ENCODE peak calls at places on chromosomes 11 and 22, in four cellular contexts. One of them, this sample, is unnamed.

GRCh38 chr22:44430716-44431115 is 67.3 kb downstream of the RTL6 start:
- DNase-seq in IMR-90: no peak
- DNase-seq in WTC11: no peak
- DNase-seq in A549: no peak
- DNase-seq in this sample: no peak

GRCh38 chr11:12287374-12288211 is 89.8 kb upstream of the PARVA start:
- DNase-seq in IMR-90: peak
- DNase-seq in WTC11: peak
- DNase-seq in A549: peak
- DNase-seq in this sample: peak

GRCh38 chr22:21967693-21968271 is 14.8 kb downstream of the TOP3B start:
- DNase-seq in IMR-90: no peak
- DNase-seq in WTC11: no peak
- DNase-seq in A549: no peak
- DNase-seq in this sample: no peak

GRCh38 chr11:90133560-90134145 is 810 bp upstream of the NAALAD2 start:
- DNase-seq in IMR-90: no peak
- DNase-seq in WTC11: no peak
- DNase-seq in A549: no peak
- DNase-seq in this sample: peak

GRCh38 chr11:44257338-44258189 is 52.4 kb downstream of the ALX4 start:
- DNase-seq in IMR-90: no peak
- DNase-seq in WTC11: no peak
- DNase-seq in A549: no peak
- DNase-seq in this sample: no peak

GRCh38 chr11:28104425-28104824 is 3.5 kb downstream of the KIF18A start:
- DNase-seq in IMR-90: no peak
- DNase-seq in WTC11: no peak
- DNase-seq in A549: no peak
- DNase-seq in this sample: no peak

GRCh38 chr11:114081641-114082414 is 22.3 kb downstream of the ZBTB16 start:
- DNase-seq in IMR-90: no peak
- DNase-seq in WTC11: no peak
- DNase-seq in A549: no peak
- DNase-seq in this sample: no peak

GRCh38 chr11:21921151-21921550 is 271.7 kb upstream of the ANO5 start:
- DNase-seq in IMR-90: no peak
- DNase-seq in WTC11: no peak
- DNase-seq in A549: no peak
- DNase-seq in this sample: no peak

GRCh38 chr22:19990609-19991394 is 25.8 kb downstream of the ARVCF start:
- DNase-seq in IMR-90: no peak
- DNase-seq in WTC11: no peak
- DNase-seq in A549: no peak
- DNase-seq in this sample: no peak

GRCh38 chr11:3375552-3375951 is 3.4 kb downstream of the ZNF195 start:
- DNase-seq in IMR-90: no peak
- DNase-seq in WTC11: no peak
- DNase-seq in A549: no peak
- DNase-seq in this sample: no peak

GRCh38 chr11:57306156-57306876 is 18.4 kb downstream of the TNKS1BP1 start:
- DNase-seq in IMR-90: peak
- DNase-seq in WTC11: no peak
- DNase-seq in A549: no peak
- DNase-seq in this sample: peak

GRCh38 chr11:26976389-26976788 is 17.5 kb upstream of the FIBIN start:
- DNase-seq in IMR-90: peak
- DNase-seq in WTC11: no peak
- DNase-seq in A549: no peak
- DNase-seq in this sample: no peak

GRCh38 chr22:36773935-36774334 is 2.0 kb downstream of the IFT27 start:
- DNase-seq in IMR-90: peak
- DNase-seq in WTC11: no peak
- DNase-seq in A549: peak
- DNase-seq in this sample: no peak
- TF ChIP-seq USF2 in IMR-90: no peak
- TF ChIP-seq USF2 in WTC11: no peak
- TF ChIP-seq USF2 in A549: no peak
- TF ChIP-seq USF2 in this sample: no peak

GRCh38 chr11:69048718-69049489 is at the start of gene TPCN2:
- DNase-seq in IMR-90: peak
- DNase-seq in WTC11: peak
- DNase-seq in A549: peak
- DNase-seq in this sample: peak

GRCh38 chr11:69051381-69052342 is 2.9 kb downstream of the TPCN2 start:
- DNase-seq in IMR-90: no peak
- DNase-seq in WTC11: no peak
- DNase-seq in A549: no peak
- DNase-seq in this sample: no peak

GRCh38 chr11:69049490-69049867 is 747 bp downstream of the TPCN2 start:
- DNase-seq in IMR-90: no peak
- DNase-seq in WTC11: no peak
- DNase-seq in A549: peak
- DNase-seq in this sample: no peak

GRCh38 chr11:69052343-69053168 is 3.8 kb downstream of the TPCN2 start:
- DNase-seq in IMR-90: no peak
- DNase-seq in WTC11: no peak
- DNase-seq in A549: no peak
- DNase-seq in this sample: no peak

DNA sequence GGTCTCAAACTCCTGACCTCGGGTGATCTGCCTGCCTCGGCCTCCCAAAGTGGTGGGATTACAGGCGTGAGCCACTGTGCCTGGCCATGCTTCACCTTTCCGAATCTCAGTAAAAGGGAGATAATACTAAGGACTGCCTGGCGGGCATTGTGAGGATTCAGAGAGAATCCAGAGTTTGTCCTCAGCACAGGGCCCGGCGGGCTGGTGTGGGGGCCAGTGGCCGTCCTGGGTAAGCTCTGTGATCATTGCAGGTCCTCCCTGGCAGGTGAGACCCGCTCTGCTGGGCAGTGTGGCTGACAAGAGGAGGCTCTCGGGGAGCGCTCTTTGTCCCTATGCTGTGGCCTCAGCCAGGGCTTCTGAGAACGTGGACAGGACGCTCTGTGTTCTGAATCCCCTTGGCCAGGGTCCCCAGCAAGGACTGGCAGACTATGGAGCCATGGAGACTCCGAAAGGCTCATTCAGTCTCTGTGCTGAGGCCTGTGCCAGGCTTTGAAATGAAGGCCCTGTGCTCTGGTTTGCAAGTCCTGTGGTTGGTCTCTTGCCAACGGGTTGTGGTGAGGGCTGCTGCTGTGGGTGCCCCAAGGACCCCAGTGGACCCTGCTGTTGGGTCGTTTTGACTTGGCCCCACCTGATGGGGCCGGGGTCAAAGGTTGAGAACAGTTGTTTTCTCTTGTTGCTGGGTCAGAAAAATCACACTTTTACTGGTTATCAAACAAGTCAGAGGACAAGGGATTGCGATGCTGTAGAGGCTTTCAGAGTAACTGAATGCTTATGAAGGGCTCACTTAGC is 2.1 kb downstream of the TPCN2 start:
- DNase-seq in IMR-90: no peak
- DNase-seq in WTC11: no peak
- DNase-seq in A549: no peak
- DNase-seq in this sample: no peak
- TF ChIP-seq USF2 in IMR-90: no peak
- TF ChIP-seq USF2 in WTC11: no peak
- TF ChIP-seq USF2 in A549: no peak
- TF ChIP-seq USF2 in this sample: no peak

GRCh38 chr22:31947296-31947695 is 3.0 kb downstream of the YWHAH start:
- DNase-seq in IMR-90: no peak
- DNase-seq in WTC11: no peak
- DNase-seq in A549: peak
- DNase-seq in this sample: peak
- TF ChIP-seq USF2 in IMR-90: no peak
- TF ChIP-seq USF2 in WTC11: no peak
- TF ChIP-seq USF2 in A549: no peak
- TF ChIP-seq USF2 in this sample: no peak

DNA sequence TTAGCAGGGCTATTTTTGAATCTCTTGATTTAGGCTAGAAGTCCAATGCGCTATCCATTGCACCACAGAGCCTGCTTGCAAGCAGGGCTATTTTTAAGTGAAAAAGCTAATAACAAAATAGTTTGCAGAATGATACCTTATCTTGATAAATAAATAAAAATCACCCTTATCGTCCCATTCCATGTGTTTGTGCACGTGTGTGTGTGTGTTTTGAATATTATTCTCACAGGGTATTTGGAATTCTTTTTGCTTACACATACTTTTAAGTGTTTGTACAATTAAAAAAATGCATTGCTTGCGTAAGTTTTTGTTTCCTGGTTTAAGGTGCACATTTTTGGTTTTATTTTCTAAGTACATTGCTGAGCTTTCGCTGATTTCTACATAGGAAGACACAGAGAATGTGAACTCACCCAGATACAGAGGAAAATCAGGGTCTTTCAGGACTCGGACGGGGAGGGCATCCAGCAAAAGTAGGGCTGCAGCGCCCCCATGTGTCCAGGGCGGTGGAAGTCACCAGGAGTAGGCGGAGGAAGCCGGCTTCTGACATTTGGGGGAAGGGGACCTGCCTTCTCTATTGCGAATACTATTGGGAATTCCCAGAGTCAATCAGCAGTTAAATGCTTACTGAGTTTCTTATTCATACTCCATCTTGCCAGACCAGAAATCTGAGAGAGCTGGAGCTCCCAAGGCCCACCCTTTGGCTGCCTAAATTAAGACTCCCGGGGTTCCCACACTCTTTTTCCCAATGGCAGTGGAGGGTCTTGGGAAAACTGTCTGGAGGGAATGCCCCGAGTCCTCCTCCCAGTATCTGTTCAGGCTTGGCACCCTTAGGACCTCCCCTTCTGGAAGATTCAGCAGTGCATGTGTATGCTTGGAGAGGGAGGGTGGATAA is 27.2 kb downstream of the SLC1A2 start:
- DNase-seq in IMR-90: peak
- DNase-seq in WTC11: peak
- DNase-seq in A549: peak
- DNase-seq in this sample: peak
- TF ChIP-seq USF2 in IMR-90: no peak
- TF ChIP-seq USF2 in WTC11: no peak
- TF ChIP-seq USF2 in A549: no peak
- TF ChIP-seq USF2 in this sample: no peak

GRCh38 chr11:34157163-34157562 is 51.7 kb downstream of the NAT10 start:
- DNase-seq in IMR-90: no peak
- DNase-seq in WTC11: no peak
- DNase-seq in A549: no peak
- DNase-seq in this sample: no peak
- TF ChIP-seq USF2 in IMR-90: no peak
- TF ChIP-seq USF2 in WTC11: no peak
- TF ChIP-seq USF2 in A549: no peak
- TF ChIP-seq USF2 in this sample: no peak

DNA sequence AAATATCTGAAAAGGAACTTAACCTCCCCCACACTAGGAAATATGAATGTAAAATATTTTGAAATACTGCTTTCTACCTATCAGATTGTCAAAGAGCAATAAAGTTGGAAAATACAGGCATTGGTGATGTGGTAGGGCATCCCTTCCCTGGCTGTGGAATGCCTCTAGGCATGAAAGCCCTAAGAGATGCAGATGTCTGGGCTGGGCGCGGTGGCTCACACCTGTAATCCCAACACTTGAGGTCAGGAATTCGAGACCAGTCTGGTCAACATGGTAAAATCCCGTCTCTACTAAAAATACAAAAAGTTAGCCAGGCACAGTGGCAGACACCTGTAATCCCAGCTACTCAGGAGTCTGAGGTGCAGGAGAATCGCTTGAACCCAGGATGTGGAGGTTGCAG is 22.0 kb downstream of the ARAP1 start:
- DNase-seq in IMR-90: no peak
- DNase-seq in WTC11: no peak
- DNase-seq in A549: no peak
- DNase-seq in this sample: no peak
- TF ChIP-seq USF2 in IMR-90: no peak
- TF ChIP-seq USF2 in WTC11: no peak
- TF ChIP-seq USF2 in A549: no peak
- TF ChIP-seq USF2 in this sample: no peak

GRCh38 chr11:94024547-94024946 is 3.4 kb downstream of the HEPHL1 start:
- DNase-seq in IMR-90: no peak
- DNase-seq in WTC11: no peak
- DNase-seq in A549: no peak
- DNase-seq in this sample: no peak

GRCh38 chr11:94030059-94030458 is 8.9 kb downstream of the HEPHL1 start:
- DNase-seq in IMR-90: no peak
- DNase-seq in WTC11: no peak
- DNase-seq in A549: no peak
- DNase-seq in this sample: no peak

GRCh38 chr11:94028436-94028835 is 7.3 kb downstream of the HEPHL1 start:
- DNase-seq in IMR-90: peak
- DNase-seq in WTC11: no peak
- DNase-seq in A549: no peak
- DNase-seq in this sample: no peak

GRCh38 chr11:94025695-94026394 is 4.7 kb downstream of the HEPHL1 start:
- DNase-seq in IMR-90: peak
- DNase-seq in WTC11: no peak
- DNase-seq in A549: no peak
- DNase-seq in this sample: no peak

GRCh38 chr11:94027210-94027609 is 6.1 kb downstream of the HEPHL1 start:
- DNase-seq in IMR-90: no peak
- DNase-seq in WTC11: no peak
- DNase-seq in A549: no peak
- DNase-seq in this sample: no peak
- TF ChIP-seq USF2 in IMR-90: no peak
- TF ChIP-seq USF2 in WTC11: no peak
- TF ChIP-seq USF2 in A549: no peak
- TF ChIP-seq USF2 in this sample: no peak

This sample was measured in HepG2.